ENCODE peak calls at places on chromosome 7, in seven cellular contexts. B, N, W, I, J, T and M are unnamed samples.

GRCh38 chr7:82675396-82675795 is 231.8 kb upstream of the CACNA2D1 start:
- DNase-seq in B (peak; percentile 39), N (no peak), W (no peak), I (no peak), J (no peak), T (no peak), M (no peak)

GRCh38 chr7:142528608-142529408 is 220.5 kb upstream of the PRSS1 start:
- DNase-seq in B (no peak), N (no peak), W (no peak), I (peak; percentile 45), J (no peak), T (no peak), M (peak; percentile 21)

GRCh38 chr7:6367701-6368211 is 80.0 kb downstream of the DAGLB start:
- DNase-seq in B (peak; percentile 77), N (no peak), W (peak; percentile 78), I (no peak), J (no peak), T (no peak), M (no peak)

GRCh38 chr7:17185690-17186070 is 112.8 kb upstream of the AHR start:
- DNase-seq in B (peak; percentile 74), N (no peak), W (peak; percentile 58), I (no peak), J (no peak), T (no peak), M (peak; percentile 19)

GRCh38 chr7:50121269-50121668 is 28.2 kb upstream of the ZPBP start:
- DNase-seq in B (no peak), N (no peak), W (no peak), I (no peak), J (no peak), T (no peak), M (no peak)

GRCh38 chr7:55063633-55064032 is 44.8 kb downstream of the EGFR start:
- DNase-seq in B (peak; percentile 78), N (no peak), W (peak; percentile 72), I (peak; percentile 4), J (no peak), T (no peak), M (peak; percentile 81)

GRCh38 chr7:103752995-103753394 is 236.5 kb downstream of the RELN start:
- DNase-seq in B (peak; percentile 27), N (no peak), W (no peak), I (no peak), J (no peak), T (no peak), M (no peak)

GRCh38 chr7:65382452-65382851 is 8.8 kb downstream of the ZNF92 start:
- DNase-seq in B (no peak), N (no peak), W (no peak), I (no peak), J (no peak), T (no peak), M (no peak)

GRCh38 chr7:7264306-7265040 is 82.1 kb downstream of the C1GALT1 start:
- DNase-seq in B (no peak), N (no peak), W (no peak), I (no peak), J (no peak), T (no peak), M (peak; percentile 68)

GRCh38 chr7:29115753-29116152 is 30.6 kb downstream of the CPVL start:
- DNase-seq in B (no peak), N (no peak), W (no peak), I (peak; percentile 44), J (no peak), T (no peak), M (no peak)

GRCh38 chr7:25752967-25753791 is 398.8 kb upstream of the NFE2L3 start:
- DNase-seq in B (no peak), N (peak; percentile 51), W (no peak), I (peak; percentile 65), J (no peak), T (peak; percentile 86), M (peak; percentile 32)

GRCh38 chr7:519429-519973 is at the start of gene PDGFA:
- DNase-seq in B (peak; percentile 39), N (no peak), W (peak; percentile 62), I (peak; percentile 39), J (no peak), T (no peak), M (peak; percentile 57)

GRCh38 chr7:152383341-152384234 is 52.2 kb downstream of the KMT2C start:
- DNase-seq in B (peak; percentile 95), N (no peak), W (peak; percentile 84), I (no peak), J (no peak), T (no peak), M (no peak)

GRCh38 chr7:88040694-88041093 is 106.6 kb downstream of the ADAM22 start:
- DNase-seq in B (no peak), N (no peak), W (no peak), I (peak; percentile 15), J (no peak), T (no peak), M (no peak)

GRCh38 chr7:65832281-65832680 is 40.6 kb upstream of the VKORC1L1 start:
- DNase-seq in B (peak; percentile 59), N (peak; percentile 42), W (peak; percentile 36), I (peak; percentile 49), J (no peak), T (peak; percentile 20), M (no peak)

GRCh38 chr7:135803143-135803542 is 54.5 kb upstream of the FAM180A start:
- DNase-seq in B (no peak), N (no peak), W (peak; percentile 11), I (peak; percentile 56), J (no peak), T (no peak), M (no peak)

GRCh38 chr7:78587443-78588044 is 789.0 kb downstream of the PHTF2 start:
- DNase-seq in B (peak; percentile 51), N (no peak), W (no peak), I (peak; percentile 46), J (no peak), T (no peak), M (peak; percentile 54)

GRCh38 chr7:28539289-28539981 is 127.1 kb downstream of the CREB5 start:
- DNase-seq in B (no peak), N (no peak), W (no peak), I (no peak), J (no peak), T (no peak), M (no peak)

GRCh38 chr7:33250421-33250827 is 121.1 kb downstream of the BBS9 start:
- DNase-seq in B (peak; percentile 75), N (no peak), W (peak; percentile 6), I (no peak), J (no peak), T (no peak), M (no peak)

GRCh38 chr7:24197852-24198251 is 86.1 kb upstream of the NPY start:
- DNase-seq in B (no peak), N (no peak), W (peak; percentile 86), I (no peak), J (no peak), T (no peak), M (no peak)

GRCh38 chr7:116161733-116162132 is 48.6 kb upstream of the TES start:
- DNase-seq in B (no peak), N (peak; percentile 49), W (no peak), I (peak; percentile 96), J (no peak), T (peak; percentile 26), M (peak; percentile 55)

GRCh38 chr7:46153951-46154787 is 233.1 kb upstream of the IGFBP3 start:
- DNase-seq in B (no peak), N (no peak), W (no peak), I (peak; percentile 49), J (no peak), T (no peak), M (peak; percentile 100)

GRCh38 chr7:157309990-157310668 is 26.7 kb upstream of the DNAJB6 start:
- DNase-seq in B (peak; percentile 96), N (peak; percentile 91), W (peak; percentile 89), I (peak; percentile 85), J (peak; percentile 94), T (no peak), M (peak; percentile 95)

GRCh38 chr7:114086491-114086905 is 167.7 kb upstream of the PPP1R3A start:
- DNase-seq in B (no peak), N (peak; percentile 30), W (no peak), I (peak; percentile 19), J (no peak), T (no peak), M (no peak)

GRCh38 chr7:152074673-152075072 is 49.2 kb downstream of the GALNT11 start:
- DNase-seq in B (no peak), N (peak; percentile 31), W (no peak), I (peak; percentile 90), J (no peak), T (no peak), M (peak; percentile 78)

GRCh38 chr7:17144313-17144712 is 154.1 kb upstream of the AHR start:
- DNase-seq in B (peak; percentile 46), N (no peak), W (peak; percentile 34), I (no peak), J (no peak), T (no peak), M (no peak)

GRCh38 chr7:76108540-76109233 is 60.8 kb downstream of the MDH2 start:
- DNase-seq in B (peak; percentile 24), N (no peak), W (peak; percentile 75), I (peak; percentile 4), J (no peak), T (no peak), M (no peak)

DNA sequence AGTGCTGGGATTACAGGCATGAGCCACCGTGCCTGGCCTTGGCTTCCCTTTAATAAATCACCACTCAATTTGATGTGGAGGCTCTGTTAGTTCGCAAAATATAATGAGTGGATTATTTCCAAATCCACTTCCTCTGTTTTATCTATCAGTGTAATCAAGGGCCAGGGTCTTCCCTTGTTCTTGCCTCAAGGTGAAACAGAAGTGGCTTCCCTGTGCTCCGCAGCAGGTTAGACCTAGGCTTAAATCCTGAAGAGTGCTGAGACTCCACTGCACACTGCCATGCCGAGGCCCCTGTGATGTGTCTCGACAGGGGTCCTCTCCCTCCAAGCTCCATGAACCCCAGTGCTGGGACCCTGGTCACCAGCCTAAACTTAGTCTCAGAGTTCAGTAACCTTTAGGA is 59.0 kb downstream of the MDH2 start:
- DNase-seq in B (no peak), N (no peak), W (no peak), I (no peak), J (no peak), T (no peak), M (no peak)
- H2BK120ac ChIP-seq in B (no peak overlapping the region), N (no peak overlapping the region), W (no peak overlapping the region), I (no peak overlapping the region), J (no peak overlapping the region), T (no peak overlapping the region), M (no peak overlapping the region)

GRCh38 chr7:26859720-26860119 is 4.7 kb downstream of the SKAP2 start:
- DNase-seq in B (no peak), N (no peak), W (no peak), I (no peak), J (no peak), T (no peak), M (no peak)
- H2BK120ac ChIP-seq in B (no peak overlapping the region), N (no peak overlapping the region), W (no peak overlapping the region), I (no peak overlapping the region), J (no peak overlapping the region), T (no peak overlapping the region), M (no peak overlapping the region)

DNA sequence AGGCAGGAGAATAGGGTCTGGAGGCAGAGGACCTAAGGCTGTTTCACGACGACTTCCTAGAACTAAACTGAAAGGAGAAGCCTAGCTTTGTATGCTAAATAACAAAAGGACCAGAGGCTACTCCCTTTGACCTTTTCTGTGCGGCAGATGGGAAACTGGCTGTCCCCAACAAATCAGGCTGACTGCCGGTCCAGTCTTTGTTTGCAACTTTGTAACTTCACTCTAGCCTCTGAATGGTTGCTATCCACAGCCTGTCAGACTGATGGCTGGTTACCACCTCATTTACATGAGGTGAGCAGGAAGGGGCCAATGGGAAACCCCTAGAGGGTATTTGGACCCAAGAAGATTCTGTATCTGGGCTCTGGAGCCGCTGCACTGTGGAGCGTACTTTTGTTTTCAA is 132.6 kb upstream of the SHH start:
- DNase-seq in B (no peak), N (no peak), W (no peak), I (no peak), J (no peak), T (peak; percentile 21), M (no peak)
- H2BK120ac ChIP-seq in B (no peak overlapping the region), N (no peak overlapping the region), W (no peak overlapping the region), I (no peak overlapping the region), J (no peak overlapping the region), T (no peak overlapping the region), M (no peak overlapping the region)

GRCh38 chr7:121579639-121580038 is 183.5 kb upstream of the FAM3C start:
- DNase-seq in B (no peak), N (no peak), W (no peak), I (no peak), J (no peak), T (no peak), M (no peak)
- H2BK120ac ChIP-seq in B (no peak overlapping the region), N (no peak overlapping the region), W (no peak overlapping the region), I (no peak overlapping the region), J (no peak overlapping the region), T (no peak overlapping the region), M (no peak overlapping the region)